ENCODE peak calls at places on chromosomes 4 and X, in eight cellular contexts. U is anterior cingulate cortex, O is kidney epithelial cell, T is AG09309, N is GM12865, E is foreskin fibroblast, B is T1000, V is iPS DF 19.7. F is an unnamed sample.

GRCh38 chrX:125757794-125758564 is 408.1 kb downstream of the DCAF12L2 start:
- DNase-seq in U (no peak), V (no peak), N (no peak), O (no peak), B (peak), T (no peak), E (no peak), F (no peak)

GRCh38 chr4:55255171-55255570 is 90.9 kb upstream of the SRD5A3 start:
- DNase-seq in E (peak), O (no peak), B (no peak), V (no peak), N (no peak), U (no peak), T (no peak), F (peak)

GRCh38 chr4:81466841-81467671 is 4.7 kb downstream of the RASGEF1B start:
- DNase-seq in T (no peak), V (no peak), N (peak), O (no peak), U (peak), E (peak), B (peak), F (peak)

GRCh38 chrX:128518508-128518907 is 466.3 kb upstream of the ACTRT1 start:
- DNase-seq in V (peak), E (no peak), T (no peak), B (no peak), U (no peak), O (no peak), N (peak), F (peak)

GRCh38 chr4:106522839-106523238 is 154.3 kb upstream of the GIMD1 start:
- DNase-seq in V (no peak), U (no peak), N (no peak), E (no peak), B (no peak), O (no peak), T (no peak), F (no peak)

GRCh38 chrX:74104356-74105065 is 199.5 kb upstream of the ZCCHC13 start:
- DNase-seq in N (no peak), O (no peak), B (peak), T (peak), V (no peak), U (no peak), E (no peak), F (no peak)

GRCh38 chr4:172962564-172963353 is 205.9 kb upstream of the GALNT7 start:
- DNase-seq in B (peak), V (no peak), U (peak), N (no peak), T (peak), E (peak), O (no peak), F (no peak)

GRCh38 chrX:15465347-15465746 is 27.8 kb downstream of the PIR start:
- DNase-seq in U (no peak), O (no peak), B (no peak), V (no peak), E (peak), N (peak), T (no peak), F (no peak)

GRCh38 chr4:1220566-1220965 is 28.4 kb downstream of the CTBP1 start:
- DNase-seq in N (no peak), E (no peak), B (no peak), T (no peak), O (no peak), V (no peak), U (no peak), F (no peak)

GRCh38 chr4:41975341-41975740 is 6.2 kb upstream of the DCAF4L1 start:
- DNase-seq in E (no peak), U (no peak), V (no peak), O (no peak), T (no peak), N (no peak), B (no peak), F (no peak)

GRCh38 chr4:10623241-10623640 is 61.3 kb downstream of the CLNK start:
- DNase-seq in V (no peak), B (no peak), T (no peak), N (no peak), O (no peak), U (no peak), E (peak), F (no peak)

GRCh38 chr4:45350438-45350837 is 624.1 kb upstream of the GNPDA2 start:
- DNase-seq in B (no peak), V (no peak), T (no peak), O (no peak), N (peak), E (no peak), U (no peak), F (no peak)

GRCh38 chr4:148273501-148273986 is 168.7 kb downstream of the NR3C2 start:
- DNase-seq in B (no peak), T (no peak), V (no peak), U (no peak), E (no peak), O (no peak), N (no peak), F (no peak)

GRCh38 chrX:74779175-74779574 is 146.1 kb downstream of the NEXMIF start:
- DNase-seq in O (no peak), B (no peak), N (peak), U (no peak), V (no peak), E (no peak), T (no peak), F (no peak)

GRCh38 chrX:22922961-22923360 is 76.8 kb upstream of the DDX53 start:
- DNase-seq in N (no peak), E (peak), U (no peak), V (no peak), B (no peak), T (no peak), O (no peak), F (no peak)

GRCh38 chr4:138650917-138651564 is 364.5 kb upstream of the NOCT start:
- DNase-seq in U (no peak), T (peak), V (no peak), B (peak), N (no peak), O (peak), E (peak), F (no peak)

GRCh38 chr4:143199503-143199902 is 14.8 kb downstream of the USP38 start:
- DNase-seq in N (no peak), T (no peak), E (no peak), B (no peak), U (no peak), V (no peak), O (no peak), F (no peak)

GRCh38 chr4:25654971-25655963 is at the start of gene SLC34A2:
- DNase-seq in E (no peak), U (no peak), V (no peak), N (no peak), B (no peak), T (no peak), O (no peak), F (peak)

GRCh38 chrX:77814210-77814609 is 28.2 kb upstream of the ATRX start:
- DNase-seq in U (no peak), N (no peak), T (no peak), V (no peak), B (no peak), E (no peak), O (no peak), F (no peak)

GRCh38 chr4:121655320-121656268 is 41.2 kb downstream of the ANXA5 start:
- DNase-seq in O (no peak), B (no peak), E (no peak), V (no peak), N (no peak), U (no peak), T (no peak), F (no peak)

GRCh38 chr4:138275946-138276621 is 33.9 kb upstream of the SLC7A11 start:
- DNase-seq in V (no peak), U (no peak), O (peak), T (peak), E (peak), B (peak), N (no peak), F (no peak)

GRCh38 chr4:17765514-17766286 is 15.7 kb downstream of the FAM184B start:
- DNase-seq in E (no peak), B (no peak), T (no peak), N (no peak), O (no peak), U (no peak), V (no peak), F (no peak)

GRCh38 chrX:27815209-27815608 is 7.4 kb downstream of the MAGEB10 start:
- DNase-seq in E (no peak), V (no peak), N (no peak), U (no peak), O (peak), T (no peak), B (no peak), F (no peak)

GRCh38 chr4:67006791-67007190 is 538.5 kb downstream of the CENPC start:
- DNase-seq in V (no peak), E (no peak), T (no peak), B (no peak), O (no peak), U (no peak), N (no peak), F (no peak)

GRCh38 chr4:24322517-24322916 is 261.8 kb downstream of the DHX15 start:
- DNase-seq in T (no peak), O (no peak), B (no peak), V (no peak), N (no peak), E (no peak), U (no peak), F (peak)

F was measured in ELF-1.